ENCODE peak calls at places on chromosomes 5 and 9, in nine cellular contexts. M is mammary epithelial cell; J is GM23338; E is head of caudate nucleus; X is HuH-7.5; C is SJSA1; L is COR-L47; R is EL; S is stimulated activated CD8-positive, alpha-beta memory T cell treated with anti-CD3 and anti-CD28 coated beads, Interleukin-4, amount 100 ng/mL, for 1 hour. A is an unnamed sample.

GRCh38 chr5:84290161-84290560 is 94.5 kb downstream of the EDIL3 start:
- DNase-seq in M (no peak), J (no peak), E (no peak), X (no peak), C (peak), L (no peak), R (peak), S (no peak), A (no peak)

GRCh38 chr5:23675456-23675855 is 168.0 kb downstream of the PRDM9 start:
- DNase-seq in M (no peak), J (no peak), E (no peak), X (no peak), C (no peak), L (no peak), R (no peak), S (no peak), A (no peak)

GRCh38 chr5:132070460-132071337 is 2.9 kb upstream of the CSF2 start:
- DNase-seq in M (no peak), J (no peak), E (no peak), X (no peak), C (peak), L (no peak), R (peak), S (no peak), A (no peak)

GRCh38 chr5:104456122-104456521 is 893.5 kb upstream of the NUDT12 start:
- DNase-seq in M (no peak), J (no peak), E (no peak), X (no peak), C (no peak), L (no peak), R (no peak), S (no peak), A (no peak)

GRCh38 chr9:94872921-94873511 is 146.5 kb downstream of the AOPEP start:
- DNase-seq in M (no peak), J (no peak), E (no peak), X (no peak), C (peak), L (no peak), R (peak), S (no peak), A (no peak)

GRCh38 chr9:6105738-6106137 is 90.3 kb upstream of the RANBP6 start:
- DNase-seq in M (no peak), J (peak), E (no peak), X (no peak), C (no peak), L (no peak), R (no peak), S (no peak), A (no peak)

GRCh38 chr9:107360098-107360497 is 77.0 kb downstream of the RAD23B start:
- DNase-seq in M (no peak), J (no peak), E (no peak), X (no peak), C (no peak), L (no peak), R (no peak), S (no peak), A (no peak)

GRCh38 chr5:149635394-149635793 is 54.1 kb downstream of the ARHGEF37 start:
- DNase-seq in M (peak), J (no peak), E (no peak), X (no peak), C (no peak), L (no peak), R (peak), S (no peak), A (no peak)

GRCh38 chr9:86405926-86406325 is 51.7 kb upstream of the TUT7 start:
- DNase-seq in M (peak), J (peak), E (peak), X (no peak), C (peak), L (no peak), R (peak), S (no peak), A (peak)

GRCh38 chr5:90438100-90438499 is 28.5 kb upstream of the CETN3 start:
- DNase-seq in M (no peak), J (no peak), E (no peak), X (no peak), C (no peak), L (no peak), R (no peak), S (no peak), A (no peak)

GRCh38 chr5:73027361-73027760 is 71.5 kb downstream of the FCHO2 start:
- DNase-seq in M (no peak), J (peak), E (no peak), X (no peak), C (no peak), L (no peak), R (no peak), S (no peak), A (peak)

GRCh38 chr5:6427689-6428088 is 21.0 kb upstream of the UBE2QL1 start:
- DNase-seq in M (peak), J (no peak), E (no peak), X (no peak), C (no peak), L (no peak), R (peak), S (no peak), A (peak)

GRCh38 chr9:131098391-131099087 is 2.2 kb downstream of the AIF1L start:
- DNase-seq in M (no peak), J (peak), E (no peak), X (no peak), C (no peak), L (no peak), R (no peak), S (no peak), A (no peak)

GRCh38 chr5:134240421-134240962 is 14.6 kb upstream of the PPP2CA start:
- DNase-seq in M (peak), J (no peak), E (peak), X (no peak), C (no peak), L (peak), R (no peak), S (no peak), A (peak)

GRCh38 chr5:95861858-95862561 is 39.5 kb upstream of the GLRX start:
- DNase-seq in M (peak), J (no peak), E (peak), X (no peak), C (no peak), L (no peak), R (peak), S (no peak), A (peak)

GRCh38 chr5:39191216-39191615 is 28.1 kb downstream of the FYB1 start:
- DNase-seq in M (no peak), J (no peak), E (peak), X (no peak), C (no peak), L (no peak), R (no peak), S (no peak), A (no peak)

GRCh38 chr9:2015581-2016410 is 649 bp downstream of the SMARCA2 start:
- DNase-seq in M (peak), J (peak), E (peak), X (peak), C (peak), L (peak), R (peak), S (peak), A (peak)

GRCh38 chr5:93677344-93678021 is 63.9 kb downstream of the POU5F2 start:
- DNase-seq in M (peak), J (peak), E (no peak), X (no peak), C (peak), L (peak), R (peak), S (no peak), A (peak)

GRCh38 chr9:81814794-81815464 is 113.3 kb upstream of the SPATA31D4 start:
- DNase-seq in M (peak), J (peak), E (no peak), X (no peak), C (no peak), L (peak), R (no peak), S (no peak), A (peak)

GRCh38 chr9:133734600-133735414 is 3.3 kb downstream of the SARDH start:
- DNase-seq in M (no peak), J (peak), E (peak), X (no peak), C (no peak), L (no peak), R (no peak), S (no peak), A (no peak)

GRCh38 chr5:4640793-4641192 is 499.3 kb upstream of the ADAMTS16 start:
- DNase-seq in M (peak), J (peak), E (peak), X (no peak), C (no peak), L (no peak), R (no peak), S (no peak), A (no peak)

GRCh38 chr5:9362600-9362999 is 183.3 kb downstream of the SEMA5A start:
- DNase-seq in M (no peak), J (no peak), E (no peak), X (no peak), C (no peak), L (no peak), R (no peak), S (no peak), A (no peak)

GRCh38 chr9:136178061-136178772 is 26.7 kb downstream of the LHX3 start:
- DNase-seq in M (no peak), J (no peak), E (no peak), X (no peak), C (no peak), L (no peak), R (no peak), S (no peak), A (no peak)

GRCh38 chr5:179190851-179191505 is 130.8 kb downstream of the ZNF354C start:
- DNase-seq in M (no peak), J (no peak), E (no peak), X (no peak), C (no peak), L (no peak), R (no peak), S (no peak), A (no peak)

GRCh38 chr9:121783126-121783522 is 131.7 kb downstream of the DAB2IP start:
- DNase-seq in M (no peak), J (no peak), E (no peak), X (no peak), C (no peak), L (no peak), R (no peak), S (no peak), A (no peak)

GRCh38 chr9:136787690-136788400 is 3.3 kb upstream of the TMEM141 start:
- DNase-seq in M (peak), J (peak), E (peak), X (peak), C (peak), L (peak), R (peak), S (peak), A (peak)

GRCh38 chr5:124365491-124365890 is 380.9 kb downstream of the ZNF608 start:
- DNase-seq in M (no peak), J (no peak), E (no peak), X (no peak), C (no peak), L (peak), R (no peak), S (no peak), A (no peak)

GRCh38 chr9:76846307-76846706 is 59.6 kb downstream of the PRUNE2 start:
- DNase-seq in M (no peak), J (no peak), E (no peak), X (no peak), C (no peak), L (no peak), R (peak), S (no peak), A (no peak)

A was measured in PC-3.